ENCODE peak calls at places on chromosomes 12 and 14, in seven cellular contexts. Q, D, J, T, K, M and H are unnamed samples.

GRCh38 chr12:10740182-10740581 is 17.1 kb upstream of the YBX3 start:
- DNase-seq in J (no peak), M (no peak), D (no peak), Q (peak; percentile 69), K (no peak), T (peak; percentile 18), H (no peak)

GRCh38 chr12:118494776-118495175 is 118.4 kb downstream of the SUDS3 start:
- DNase-seq in T (no peak), Q (no peak), D (no peak), J (no peak), K (no peak), M (no peak), H (no peak)

GRCh38 chr14:82029038-82029437 is 495.4 kb upstream of the SEL1L start:
- DNase-seq in J (no peak), Q (no peak), M (no peak), T (no peak), K (no peak), D (no peak), H (no peak)

GRCh38 chr14:64061706-64062105 is 208.9 kb downstream of the SYNE2 start:
- DNase-seq in D (no peak), K (no peak), Q (no peak), J (no peak), M (no peak), T (no peak), H (no peak)

GRCh38 chr14:79298373-79298772 is 912.9 kb downstream of the DIO2 start:
- DNase-seq in D (no peak), J (no peak), M (no peak), Q (no peak), K (no peak), T (no peak), H (no peak)

GRCh38 chr12:91098942-91099341 is 12.4 kb downstream of the LUM start:
- DNase-seq in T (peak; percentile 100), J (no peak), D (no peak), M (no peak), K (peak; percentile 78), Q (no peak), H (no peak)

GRCh38 chr14:69115407-69116185 is 37.3 kb downstream of the DCAF5 start:
- DNase-seq in D (no peak), M (no peak), J (no peak), Q (no peak), K (no peak), T (no peak), H (no peak)

GRCh38 chr12:18468521-18469075 is 207.3 kb downstream of the PIK3C2G start:
- DNase-seq in T (no peak), J (no peak), M (no peak), K (no peak), Q (no peak), D (no peak), H (no peak)

GRCh38 chr14:31881531-31882310 is 195.4 kb upstream of the ARHGAP5 start:
- DNase-seq in D (no peak), J (no peak), K (no peak), T (peak; percentile 47), M (no peak), Q (no peak), H (no peak)

GRCh38 chr14:101355284-101355683 is 206.0 kb upstream of the DIO3 start:
- DNase-seq in M (no peak), Q (no peak), D (no peak), K (no peak), T (no peak), J (no peak), H (no peak)

GRCh38 chr12:80186727-80187217 is 87.4 kb downstream of the OTOGL start:
- DNase-seq in D (peak; percentile 52), J (peak; percentile 83), T (peak; percentile 88), K (peak; percentile 84), M (peak; percentile 52), Q (peak; percentile 76), H (peak; percentile 5)

GRCh38 chr14:62436256-62436655 is 609.0 kb downstream of the KCNH5 start:
- DNase-seq in K (no peak), Q (no peak), T (no peak), J (no peak), M (no peak), D (no peak), H (no peak)
- H3K9me3 ChIP-seq in K (peaks cover 24% of the 10 kb centered on the region), Q (no peaks in the 10 kb centered on the region), T (peaks cover 12% of the 10 kb centered on the region), J (no peaks in the 10 kb centered on the region), M (no peaks in the 10 kb centered on the region), D (peaks cover 9% of the 10 kb centered on the region), H (no peaks in the 10 kb centered on the region)

DNA sequence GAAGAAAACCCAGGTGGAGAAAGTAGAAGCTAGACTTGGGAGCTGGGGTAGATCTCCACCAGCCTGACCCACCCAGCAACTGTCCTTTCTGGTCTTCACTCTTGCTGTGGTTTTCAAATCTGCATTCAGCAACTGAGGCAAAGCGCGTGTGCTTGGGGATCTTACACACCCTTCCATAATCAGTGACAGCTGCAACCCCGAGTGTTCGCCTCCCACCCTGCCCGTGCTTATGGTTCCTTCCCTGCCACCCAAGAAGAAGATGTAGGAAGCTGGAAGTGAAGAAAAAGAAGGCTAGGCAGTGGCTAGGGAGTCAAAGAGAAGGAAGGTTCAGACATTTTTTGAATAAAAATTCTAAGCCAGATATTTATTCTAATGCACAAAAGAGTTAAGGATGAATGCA is 162.6 kb upstream of the CCND2 start:
- DNase-seq in M (no peak), K (no peak), D (no peak), Q (no peak), T (no peak), J (no peak), H (no peak)
- H3K9me3 ChIP-seq in M (no peaks in the 10 kb centered on the region), K (no peaks in the 10 kb centered on the region), D (no peaks in the 10 kb centered on the region), Q (no peaks in the 10 kb centered on the region), T (no peaks in the 10 kb centered on the region), J (no peaks in the 10 kb centered on the region), H (no peaks in the 10 kb centered on the region)

GRCh38 chr12:87405918-87406317 is 623.3 kb downstream of the C12orf50 start:
- DNase-seq in M (no peak), K (no peak), D (no peak), J (no peak), Q (no peak), T (no peak), H (no peak)

DNA sequence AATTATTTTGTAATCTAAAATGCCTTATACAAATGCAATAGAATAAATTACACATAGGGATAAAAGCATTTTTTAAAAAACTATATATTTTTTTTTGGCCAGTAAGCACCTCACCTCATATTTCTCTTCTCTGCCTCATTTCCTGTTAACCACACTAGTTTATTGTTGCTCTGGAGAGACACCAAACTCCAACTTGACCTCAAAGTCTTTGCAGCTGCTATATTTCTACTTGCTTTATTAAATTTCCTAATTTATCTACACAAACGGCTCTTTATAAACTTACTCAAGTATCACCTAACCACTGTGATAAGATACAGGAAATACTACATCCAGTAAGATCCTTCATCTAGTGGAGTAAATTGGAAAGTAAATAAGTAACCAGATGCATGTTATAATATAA is 622.3 kb downstream of the C12orf50 start:
- DNase-seq in J (no peak), Q (no peak), T (no peak), D (no peak), K (no peak), M (no peak), H (no peak)
- H3K9me3 ChIP-seq in J (no peaks in the 10 kb centered on the region), Q (no peaks in the 10 kb centered on the region), T (no peaks in the 10 kb centered on the region), D (peaks cover 1% of the 10 kb centered on the region), K (no peaks in the 10 kb centered on the region), M (no peaks in the 10 kb centered on the region), H (no peaks in the 10 kb centered on the region)

GRCh38 chr12:126481688-126482087 is 1416.5 kb downstream of the AACS start:
- DNase-seq in D (no peak), Q (no peak), T (no peak), K (no peak), J (no peak), M (no peak), H (no peak)
- H3K9me3 ChIP-seq in D (no peaks in the 10 kb centered on the region), Q (no peaks in the 10 kb centered on the region), T (no peaks in the 10 kb centered on the region), K (peaks cover 41% of the 10 kb centered on the region), J (no peaks in the 10 kb centered on the region), M (no peaks in the 10 kb centered on the region), H (no peaks in the 10 kb centered on the region)

DNA sequence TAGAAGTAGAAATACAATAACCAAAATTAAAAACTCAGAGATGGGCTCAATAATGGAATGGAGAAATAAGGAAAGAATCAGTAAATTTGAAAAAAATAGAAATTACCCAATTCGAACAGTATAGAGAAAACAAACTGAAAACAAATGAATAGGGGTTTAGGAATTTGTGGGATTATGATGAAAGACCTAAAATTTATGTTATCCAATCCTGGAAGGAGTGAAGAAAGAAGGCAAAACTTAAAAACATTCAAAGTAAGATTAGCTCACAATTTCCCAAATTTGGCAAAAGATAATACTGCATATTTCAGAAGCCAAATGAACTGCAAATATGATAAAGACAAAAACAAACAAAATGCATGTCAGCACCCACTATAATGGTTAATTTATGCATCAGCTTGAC is 177.1 kb downstream of the CCDC91 start:
- DNase-seq in D (no peak), J (no peak), M (no peak), T (no peak), Q (no peak), K (no peak), H (no peak)
- H3K9me3 ChIP-seq in D (peaks cover 46% of the 10 kb centered on the region), J (no peaks in the 10 kb centered on the region), M (no peaks in the 10 kb centered on the region), T (peaks cover 3% of the 10 kb centered on the region), Q (no peaks in the 10 kb centered on the region), K (peaks cover 15% of the 10 kb centered on the region), H (peaks cover 12% of the 10 kb centered on the region)

GRCh38 chr14:106395460-106396050 is 869.2 kb downstream of the TMEM121 start:
- DNase-seq in T (no peak), M (no peak), K (no peak), D (no peak), Q (no peak), J (no peak), H (no peak)
- H3K9me3 ChIP-seq in T (no peaks in the 10 kb centered on the region), M (no peaks in the 10 kb centered on the region), K (peaks cover 42% of the 10 kb centered on the region), D (no peaks in the 10 kb centered on the region), Q (no peaks in the 10 kb centered on the region), J (no peaks in the 10 kb centered on the region), H (no peaks in the 10 kb centered on the region)

GRCh38 chr12:38163442-38163801 is 153.2 kb upstream of the ALG10B start:
- DNase-seq in K (no peak), Q (no peak), T (no peak), J (no peak), M (no peak), D (no peak), H (no peak)

GRCh38 chr12:38161123-38162000 is 155.2 kb upstream of the ALG10B start:
- DNase-seq in D (no peak), T (no peak), Q (no peak), K (no peak), M (no peak), J (no peak), H (no peak)

GRCh38 chr12:38162708-38163441 is 153.7 kb upstream of the ALG10B start:
- DNase-seq in M (no peak), J (no peak), K (no peak), D (no peak), T (no peak), Q (no peak), H (no peak)

GRCh38 chr12:38162013-38162412 is 154.6 kb upstream of the ALG10B start:
- DNase-seq in T (no peak), Q (no peak), K (no peak), M (no peak), D (no peak), J (no peak), H (no peak)

DNA sequence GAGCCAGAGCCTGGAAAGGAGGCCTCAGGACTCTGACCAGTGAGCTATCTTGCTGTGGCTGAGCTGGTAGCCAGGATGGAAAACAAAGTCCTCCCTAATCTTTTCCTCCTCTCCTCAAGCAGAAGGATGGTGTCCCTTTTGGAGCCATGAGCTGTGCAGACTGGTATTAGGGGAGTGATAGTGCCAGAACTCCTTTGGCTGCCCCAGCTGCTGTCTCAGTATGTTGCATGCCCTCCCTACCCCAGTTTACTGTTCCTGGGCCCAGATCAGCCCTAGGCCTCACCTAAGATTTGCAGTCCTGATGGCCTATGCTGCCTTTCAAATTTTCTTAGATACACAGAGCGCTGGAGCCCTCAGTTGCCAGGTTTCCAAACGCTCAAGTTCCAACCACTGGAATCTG is 150.3 kb upstream of the ALG10B start:
- DNase-seq in T (no peak), D (no peak), M (no peak), J (no peak), K (no peak), Q (no peak), H (no peak)
- H3K9me3 ChIP-seq in T (no peaks in the 10 kb centered on the region), D (no peaks in the 10 kb centered on the region), M (no peaks in the 10 kb centered on the region), J (no peaks in the 10 kb centered on the region), K (peaks cover 39% of the 10 kb centered on the region), Q (no peaks in the 10 kb centered on the region), H (no peaks in the 10 kb centered on the region)